ENCODE peak calls at places on chromosomes 5 and 9, in four cellular contexts. T, R, F and B are unnamed samples.
A peak's percentile ranks its signal among the peaks of the same experiment; 100 is the strongest.

GRCh38 chr9:92558612-92559374 is 23.0 kb upstream of the ECM2 start:
- DNase-seq in T (no peak), F (no peak), R (no peak), B (no peak)

GRCh38 chr9:72168075-72168474 is 18.8 kb downstream of the GDA start:
- DNase-seq in T (no peak), R (no peak), F (no peak), B (no peak)

GRCh38 chr5:110784901-110785300 is 46.1 kb downstream of the SLC25A46 start:
- DNase-seq in F (no peak), R (no peak), T (no peak), B (no peak)

GRCh38 chr9:98971168-98971914 is 27.6 kb downstream of the COL15A1 start:
- DNase-seq in T (no peak), F (peak; percentile 4), R (no peak), B (no peak)

GRCh38 chr5:23208959-23209431 is 298.4 kb upstream of the PRDM9 start:
- DNase-seq in F (peak; percentile 43), R (no peak), T (no peak), B (peak; percentile 27)

GRCh38 chr5:146624179-146624578 is 108.2 kb upstream of the GPR151 start:
- DNase-seq in F (no peak), T (no peak), R (no peak), B (no peak)

GRCh38 chr5:99763021-99763814 is 772.0 kb upstream of the FAM174A start:
- DNase-seq in F (no peak), R (no peak), T (no peak), B (no peak)

GRCh38 chr9:83491995-83492394 is 46.2 kb downstream of the FRMD3 start:
- DNase-seq in R (no peak), F (no peak), T (no peak), B (no peak)

GRCh38 chr9:132651259-132651658 is 18.5 kb downstream of the DDX31 start:
- DNase-seq in R (no peak), T (no peak), F (no peak), B (no peak)

GRCh38 chr9:89352874-89353649 is 34.8 kb downstream of the SECISBP2 start:
- DNase-seq in F (no peak), T (no peak), R (no peak), B (no peak)

GRCh38 chr9:133708123-133708769 is 29.9 kb downstream of the SARDH start:
- DNase-seq in T (no peak), F (no peak), R (no peak), B (no peak)

GRCh38 chr5:15014809-15015208 is 143.2 kb upstream of the ANKH start:
- DNase-seq in R (no peak), F (no peak), T (no peak), B (no peak)

GRCh38 chr9:136412912-136413420 is 2.5 kb downstream of the PMPCA start:
- DNase-seq in F (no peak), R (no peak), T (no peak), B (no peak)

GRCh38 chr9:621199-621860 is 220.2 kb upstream of the DMRT1 start:
- DNase-seq in T (no peak), F (no peak), R (no peak), B (no peak)

GRCh38 chr5:80057121-80057520 is 22.0 kb downstream of the THBS4 start:
- DNase-seq in R (no peak), F (no peak), T (no peak), B (no peak)

GRCh38 chr5:62340392-62340791 is 34.4 kb downstream of the KIF2A start:
- DNase-seq in R (peak; percentile 1), F (no peak), T (no peak), B (no peak)

GRCh38 chr5:78922879-78923621 is 62.1 kb downstream of the ARSB start:
- DNase-seq in R (no peak), T (no peak), F (no peak), B (no peak)

GRCh38 chr5:59422026-59422941 is 471.2 kb downstream of the PDE4D start:
- DNase-seq in F (no peak), T (no peak), R (no peak), B (no peak)

GRCh38 chr5:75465480-75465879 is 45.9 kb downstream of the CERT1 start:
- DNase-seq in R (no peak), F (no peak), T (no peak), B (no peak)

GRCh38 chr9:133102190-133103021 is 18.6 kb downstream of the RALGDS start:
- DNase-seq in T (no peak), R (no peak), F (no peak), B (no peak)

GRCh38 chr5:150073677-150074076 is 12.7 kb downstream of the CSF1R start:
- DNase-seq in R (no peak), F (no peak), T (no peak), B (no peak)

GRCh38 chr5:58958701-58959100 is 375.8 kb downstream of the RAB3C start:
- DNase-seq in T (no peak), F (no peak), R (no peak), B (no peak)

GRCh38 chr5:172276214-172276613 is 7.3 kb downstream of the UBTD2 start:
- DNase-seq in F (no peak), R (no peak), T (no peak), B (no peak)

GRCh38 chr5:130549884-130550552 is 615.0 kb downstream of the HINT1 start:
- DNase-seq in F (peak; percentile 60), R (no peak), T (no peak), B (no peak)